ENCODE peak calls at places on chromosome 16, in five cellular contexts. P is HL-60, Z is aorta, S is RWPE1, N is uterus. M is an unnamed sample.

GRCh38 chr16:63577891-63578290 is 1541.7 kb upstream of the CDH8 start:
- DNase-seq in Z (no peak), N (no peak), P (no peak), S (no peak), M (no peak)

GRCh38 chr16:73304008-73304814 is 256.3 kb upstream of the ZFHX3 start:
- DNase-seq in N (no peak), S (no peak), P (no peak), Z (no peak), M (no peak)

GRCh38 chr16:29745853-29746345 is at the start of gene C16orf54:
- DNase-seq in P (peak), Z (peak), N (peak), S (no peak), M (no peak)

GRCh38 chr16:78762222-78762621 is 662.8 kb downstream of the WWOX start:
- DNase-seq in N (no peak), P (no peak), S (no peak), Z (no peak), M (no peak)

GRCh38 chr16:54171855-54172537 is 114.6 kb downstream of the IRX3 start:
- DNase-seq in S (no peak), N (no peak), P (no peak), Z (no peak), M (peak)

GRCh38 chr16:53866520-53866919 is 162.6 kb downstream of the FTO start:
- DNase-seq in N (no peak), Z (no peak), P (no peak), S (no peak), M (no peak)

GRCh38 chr16:68492151-68492500 is 43.8 kb upstream of the SMPD3 start:
- DNase-seq in Z (peak), P (no peak), N (no peak), S (no peak), M (no peak)

GRCh38 chr16:49825006-49825405 is 30.9 kb downstream of the ZNF423 start:
- DNase-seq in Z (no peak), S (no peak), P (no peak), N (no peak), M (no peak)

GRCh38 chr16:70701998-70702397 is 16.1 kb upstream of the MTSS2 start:
- DNase-seq in Z (no peak), P (no peak), N (no peak), S (no peak), M (no peak)
- H3K27ac ChIP-seq in Z (peak), P (peak), N (peak), S (peak), M (peak)

DNA sequence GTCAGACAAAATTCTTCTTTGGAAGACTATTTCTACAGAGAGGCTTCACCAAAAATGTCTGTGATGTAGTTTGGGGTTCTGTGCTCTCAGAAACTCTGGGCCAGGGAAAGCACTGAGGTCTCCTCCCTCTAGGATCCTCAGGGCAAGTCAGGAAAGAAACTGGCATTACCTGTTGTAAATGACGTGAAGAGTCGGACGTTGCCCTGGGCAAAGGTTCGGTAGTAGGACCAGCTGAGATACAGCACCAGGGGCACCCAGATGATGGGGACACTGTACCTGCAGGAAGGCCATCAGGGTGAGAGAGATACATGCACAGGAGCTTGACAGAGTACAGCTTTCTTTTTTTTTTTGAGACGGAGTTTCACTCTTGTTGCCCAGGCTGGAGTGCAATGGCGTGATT is 25.4 kb upstream of the MLKL start:
- DNase-seq in Z (no peak), P (no peak), S (no peak), N (no peak), M (no peak)
- H3K27ac ChIP-seq in Z (no peak), P (no peak), S (no peak), N (no peak), M (no peak)

DNA sequence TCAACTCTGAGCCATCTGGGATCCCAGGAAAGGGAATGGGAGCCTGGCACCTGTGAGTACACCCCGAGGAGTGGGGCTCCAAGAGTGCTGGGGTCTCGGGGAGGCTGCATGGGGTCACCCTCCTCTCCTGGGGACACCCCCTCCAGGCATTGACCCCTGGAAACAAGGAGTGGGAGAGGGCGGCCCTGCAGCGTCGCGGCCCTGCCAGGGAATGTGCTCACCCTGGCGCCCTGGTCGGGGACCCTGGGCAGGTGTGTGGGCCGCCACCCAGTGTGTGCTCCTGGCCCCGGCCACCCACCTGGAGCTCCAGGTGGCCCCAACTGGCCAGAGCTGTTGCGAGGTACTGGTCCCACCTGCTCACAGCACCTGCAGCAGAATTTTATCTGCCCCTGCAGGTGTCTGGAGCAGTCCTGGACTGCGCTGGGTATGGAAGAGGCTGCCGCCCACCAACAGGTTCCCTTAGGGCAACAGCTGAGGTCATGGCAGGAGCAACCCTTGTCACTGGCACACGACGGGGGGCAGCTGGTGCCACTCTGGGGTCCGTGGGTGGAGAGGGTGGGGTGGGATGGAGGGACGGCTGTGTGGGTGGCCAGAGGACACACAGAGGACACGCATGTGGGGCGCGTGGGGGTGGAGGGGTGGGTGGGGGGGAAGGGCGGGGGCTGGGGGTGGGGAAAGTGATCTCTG is 5.4 kb upstream of the PABPN1L start:
- DNase-seq in S (no peak), Z (no peak), N (no peak), P (no peak), M (no peak)
- H3K27ac ChIP-seq in S (no peak), Z (no peak), N (no peak), P (no peak), M (no peak)

GRCh38 chr16:23452221-23452571 is 793 bp downstream of the COG7 start:
- DNase-seq in N (no peak), S (no peak), P (no peak), Z (no peak), M (no peak)
- H3K27ac ChIP-seq in N (peak), S (peak), P (peak), Z (no peak), M (no peak)

GRCh38 chr16:85444879-85445778 is 168.0 kb upstream of the GSE1 start:
- DNase-seq in S (no peak), P (no peak), Z (no peak), N (no peak), M (no peak)

GRCh38 chr16:85447657-85448313 is 165.3 kb upstream of the GSE1 start:
- DNase-seq in Z (no peak), N (no peak), P (no peak), S (no peak), M (no peak)

GRCh38 chr16:85448557-85449194 is 164.4 kb upstream of the GSE1 start:
- DNase-seq in P (no peak), N (peak), Z (no peak), S (no peak), M (no peak)

GRCh38 chr16:85445779-85446222 is 167.3 kb upstream of the GSE1 start:
- DNase-seq in P (no peak), N (no peak), Z (no peak), S (no peak), M (no peak)

DNA sequence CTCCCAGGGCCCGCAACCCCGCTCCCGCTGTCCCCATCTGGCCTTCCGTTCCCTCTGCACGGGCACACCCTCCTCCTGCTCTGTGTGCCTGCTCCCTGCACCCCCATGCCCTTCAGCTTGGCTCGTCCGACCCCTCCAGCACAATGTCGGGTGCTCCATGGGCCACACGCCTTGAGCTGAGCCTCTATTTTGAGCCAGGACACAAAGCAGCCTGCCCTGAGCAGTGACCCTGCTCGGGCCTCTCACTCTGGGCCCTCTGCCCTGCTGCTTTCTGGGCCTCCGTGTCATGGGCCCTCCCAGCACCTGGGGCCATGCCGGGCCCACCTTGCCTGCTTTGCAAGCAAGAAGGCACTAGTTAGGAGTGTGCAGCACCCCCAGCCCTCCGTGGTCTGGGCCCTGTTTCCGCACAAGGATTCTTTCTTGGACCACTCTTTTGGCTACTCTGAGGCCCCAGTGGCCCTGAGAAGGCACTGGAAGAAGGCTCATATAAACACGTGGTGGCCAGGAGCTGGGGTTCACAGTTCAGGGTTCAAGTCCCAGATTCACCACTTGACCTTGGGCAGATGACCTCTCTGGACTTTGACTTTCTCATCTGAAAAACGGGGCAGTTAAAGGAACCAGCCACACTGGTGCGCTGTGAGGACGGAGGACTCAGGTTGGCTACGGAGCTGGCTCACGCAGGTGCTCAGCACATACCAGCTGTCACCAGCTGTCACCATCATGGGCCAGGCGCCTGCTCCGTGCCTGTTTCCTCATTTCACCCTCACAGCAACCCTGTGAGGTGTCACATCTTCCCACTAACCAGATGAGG is 166.1 kb upstream of the GSE1 start:
- DNase-seq in S (no peak), P (no peak), N (no peak), Z (no peak), M (no peak)
- H3K27ac ChIP-seq in S (no peak), P (no peak), N (no peak), Z (no peak), M (no peak)

DNA sequence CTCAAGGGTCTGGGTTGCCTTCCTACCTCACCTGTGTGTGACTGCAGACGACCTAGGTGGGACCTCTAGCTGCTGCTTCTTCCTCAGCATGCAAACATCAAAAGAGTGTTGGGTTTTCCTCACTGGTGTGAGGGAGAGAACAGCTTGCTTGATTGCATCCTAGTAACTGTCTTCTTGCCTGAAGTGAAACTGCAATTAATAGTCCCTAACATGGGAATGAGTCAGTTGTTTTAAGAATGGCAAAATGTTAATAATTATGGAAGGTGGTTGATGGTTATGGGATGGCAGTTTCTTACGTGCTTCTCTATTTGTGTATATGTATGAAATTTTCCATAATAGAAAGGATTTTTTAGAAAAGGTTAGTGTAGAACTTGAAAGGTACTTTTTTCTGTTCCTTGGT is 5.9 kb downstream of the POLR2C start:
- DNase-seq in P (no peak), S (no peak), Z (no peak), N (no peak), M (no peak)
- H3K27ac ChIP-seq in P (no peak), S (no peak), Z (no peak), N (no peak), M (no peak)

GRCh38 chr16:85522842-85523601 is 90.1 kb upstream of the GSE1 start:
- DNase-seq in Z (no peak), P (no peak), N (peak), S (peak), M (no peak)

GRCh38 chr16:85525464-85526117 is 87.5 kb upstream of the GSE1 start:
- DNase-seq in Z (no peak), N (no peak), P (no peak), S (no peak), M (no peak)

GRCh38 chr16:85524630-85525463 is 88.3 kb upstream of the GSE1 start:
- DNase-seq in S (peak), Z (no peak), N (no peak), P (peak), M (no peak)

GRCh38 chr16:85523602-85524364 is 89.3 kb upstream of the GSE1 start:
- DNase-seq in Z (no peak), N (no peak), P (peak), S (no peak), M (no peak)

DNA sequence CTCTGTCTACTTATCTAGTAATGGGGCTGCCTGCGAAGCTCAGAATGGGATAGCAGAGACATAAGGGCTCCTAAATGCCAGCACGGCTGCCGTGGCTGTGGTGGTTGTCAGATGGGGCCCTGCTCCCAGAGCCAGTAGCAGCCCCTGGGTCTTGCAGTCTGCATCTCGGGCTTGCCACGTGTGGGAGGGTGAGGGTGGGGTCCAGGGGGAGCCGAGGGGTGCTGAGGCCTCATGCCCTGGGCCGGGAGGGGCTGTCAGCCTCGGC is 88.8 kb upstream of the GSE1 start:
- DNase-seq in N (no peak), S (no peak), P (no peak), Z (no peak), M (no peak)
- H3K27ac ChIP-seq in N (no peak), S (peak), P (peak), Z (no peak), M (peak)

GRCh38 chr16:3856367-3857141 is 24.0 kb downstream of the CREBBP start:
- DNase-seq in P (no peak), Z (no peak), S (no peak), N (no peak), M (no peak)
- H3K27ac ChIP-seq in P (peak), Z (peak), S (no peak), N (peak), M (no peak)

GRCh38 chr16:57137043-57137442 is 44.7 kb downstream of the CPNE2 start:
- DNase-seq in S (no peak), P (no peak), N (no peak), Z (peak), M (no peak)

GRCh38 chr16:57132470-57132869 is 40.1 kb downstream of the CPNE2 start:
- DNase-seq in Z (no peak), P (no peak), S (no peak), N (no peak), M (no peak)

GRCh38 chr16:57133101-57133500 is 40.7 kb downstream of the CPNE2 start:
- DNase-seq in S (no peak), Z (no peak), P (no peak), N (no peak), M (no peak)

GRCh38 chr16:57133911-57134310 is 41.5 kb downstream of the CPNE2 start:
- DNase-seq in P (no peak), S (no peak), Z (no peak), N (no peak), M (no peak)

DNA sequence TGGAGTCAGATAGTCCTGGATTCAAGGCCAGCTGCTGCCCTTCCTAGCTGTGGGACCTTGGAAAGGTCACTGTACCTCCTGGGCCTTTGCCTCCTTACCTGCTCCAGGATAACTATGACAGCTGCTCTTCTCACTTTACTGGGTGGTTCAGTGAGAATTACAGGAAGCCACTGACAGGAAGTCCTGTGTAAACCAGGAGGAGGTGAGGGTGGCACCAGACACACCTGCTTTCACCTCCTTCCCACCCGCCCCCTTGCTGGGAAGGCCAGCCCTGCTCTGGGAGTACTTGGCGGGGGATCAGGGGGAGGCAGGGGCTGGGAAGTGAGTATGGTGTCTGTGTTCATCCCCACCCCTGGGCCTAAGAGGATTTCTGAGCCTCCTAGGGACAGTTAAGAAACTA is 42.6 kb downstream of the CPNE2 start:
- DNase-seq in S (no peak), Z (no peak), P (no peak), N (no peak), M (no peak)
- H3K27ac ChIP-seq in S (peak), Z (no peak), P (peak), N (no peak), M (no peak)